ENCODE peak calls at places on chromosome 2, in ten cellular contexts. V is AG08396; F is effector CD4-positive, alpha-beta T cell; K is HL-60; E is astrocyte of the spinal cord; Z is T-helper 1 cell; R is germinal center; B is cardiac fibroblast; P is activated CD4-positive, CD25-positive, alpha-beta regulatory T cell; T is HEK293T. L is an unnamed sample.
A peak's percentile ranks its signal among the peaks of the same experiment; 100 is the strongest.

GRCh38 chr2:108555572-108555971 is 21.3 kb downstream of the LIMS1 start:
- DNase-seq in V (no peak), F (no peak), K (no peak), E (no peak), Z (no peak), R (no peak), B (no peak), P (no peak), T (no peak), L (no peak)

GRCh38 chr2:47307066-47307465 is 95.9 kb upstream of the MSH2 start:
- DNase-seq in V (peak; percentile 60), F (no peak), K (no peak), E (peak; percentile 12), Z (no peak), R (no peak), B (no peak), P (no peak), T (no peak), L (no peak)

GRCh38 chr2:25159947-25160346 is 8.4 kb downstream of the POMC start:
- DNase-seq in V (no peak), F (no peak), K (no peak), E (no peak), Z (no peak), R (no peak), B (peak; percentile 15), P (no peak), T (peak; percentile 50), L (no peak)

GRCh38 chr2:673016-673415 is 4.2 kb downstream of the TMEM18 start:
- DNase-seq in V (no peak), F (no peak), K (no peak), E (no peak), Z (no peak), R (no peak), B (no peak), P (no peak), T (no peak), L (no peak)

GRCh38 chr2:239298126-239298804 is 102.6 kb downstream of the HDAC4 start:
- DNase-seq in V (no peak), F (peak; percentile 70), K (no peak), E (no peak), Z (peak; percentile 61), R (no peak), B (no peak), P (no peak), T (no peak), L (no peak)

GRCh38 chr2:111634995-111635538 is 248.9 kb downstream of the ANAPC1 start:
- DNase-seq in V (no peak), F (no peak), K (no peak), E (peak; percentile 39), Z (no peak), R (no peak), B (peak; percentile 43), P (no peak), T (no peak), L (no peak)

GRCh38 chr2:117980783-117981676 is 32.8 kb downstream of the CCDC93 start:
- DNase-seq in V (peak; percentile 24), F (no peak), K (no peak), E (peak; percentile 89), Z (no peak), R (no peak), B (peak; percentile 98), P (no peak), T (no peak), L (no peak)

GRCh38 chr2:191864623-191865521 is 18.0 kb upstream of the CAVIN2 start:
- DNase-seq in V (no peak), F (no peak), K (no peak), E (peak; percentile 11), Z (no peak), R (no peak), B (peak; percentile 39), P (no peak), T (no peak), L (no peak)

GRCh38 chr2:210635257-210635656 is 78.9 kb downstream of the CPS1 start:
- DNase-seq in V (no peak), F (no peak), K (no peak), E (no peak), Z (no peak), R (no peak), B (no peak), P (no peak), T (no peak), L (no peak)

GRCh38 chr2:238883315-238884004 is 35.6 kb downstream of the TWIST2 start:
- DNase-seq in V (no peak), F (no peak), K (no peak), E (no peak), Z (no peak), R (no peak), B (no peak), P (no peak), T (no peak), L (no peak)

GRCh38 chr2:236825989-236826510 is 256.4 kb downstream of the ACKR3 start:
- DNase-seq in V (no peak), F (no peak), K (no peak), E (no peak), Z (no peak), R (no peak), B (no peak), P (no peak), T (no peak), L (no peak)

GRCh38 chr2:160752475-160753330 is 259.1 kb upstream of the RBMS1 start:
- DNase-seq in V (peak; percentile 23), F (no peak), K (no peak), E (peak; percentile 68), Z (no peak), R (no peak), B (peak; percentile 74), P (no peak), T (no peak), L (no peak)

GRCh38 chr2:165239230-165239629 is at the start of gene SCN2A:
- DNase-seq in V (peak; percentile 3), F (no peak), K (no peak), E (peak; percentile 63), Z (no peak), R (peak; percentile 2), B (peak; percentile 83), P (no peak), T (peak; percentile 24), L (peak; percentile 52)

GRCh38 chr2:161857936-161858335 is 216.1 kb downstream of the DPP4 start:
- DNase-seq in V (no peak), F (no peak), K (no peak), E (no peak), Z (no peak), R (no peak), B (no peak), P (no peak), T (no peak), L (no peak)

GRCh38 chr2:10811552-10811951 is 1.0 kb downstream of the PDIA6 start:
- DNase-seq in V (no peak), F (no peak), K (no peak), E (peak; percentile 20), Z (no peak), R (no peak), B (peak; percentile 31), P (no peak), T (no peak), L (no peak)

GRCh38 chr2:7007846-7008741 is 90.9 kb downstream of the RNF144A start:
- DNase-seq in V (peak; percentile 10), F (no peak), K (peak; percentile 97), E (peak; percentile 97), Z (no peak), R (no peak), B (peak; percentile 90), P (no peak), T (no peak), L (no peak)

GRCh38 chr2:26846334-26846863 is 1.5 kb upstream of the DPYSL5 start:
- DNase-seq in V (peak; percentile 89), F (peak; percentile 24), K (peak; percentile 64), E (peak; percentile 68), Z (peak; percentile 25), R (peak; percentile 73), B (peak; percentile 81), P (no peak), T (peak; percentile 80), L (peak; percentile 75)

GRCh38 chr2:6993230-6993640 is 76.0 kb downstream of the RNF144A start:
- DNase-seq in V (no peak), F (no peak), K (no peak), E (no peak), Z (no peak), R (no peak), B (peak; percentile 20), P (no peak), T (no peak), L (no peak)

GRCh38 chr2:220188031-220188430 is 560.6 kb downstream of the SLC4A3 start:
- DNase-seq in V (no peak), F (no peak), K (no peak), E (peak; percentile 82), Z (no peak), R (no peak), B (peak; percentile 52), P (no peak), T (no peak), L (no peak)

GRCh38 chr2:28587526-28588230 is 91.8 kb downstream of the PLB1 start:
- DNase-seq in V (no peak), F (no peak), K (no peak), E (no peak), Z (no peak), R (no peak), B (peak; percentile 18), P (no peak), T (no peak), L (no peak)

GRCh38 chr2:173869244-173869643 is 95.9 kb downstream of the SP3 start:
- DNase-seq in V (no peak), F (no peak), K (no peak), E (no peak), Z (no peak), R (no peak), B (no peak), P (no peak), T (peak; percentile 55), L (no peak)

GRCh38 chr2:39665811-39666488 is at the start of gene TMEM178A:
- DNase-seq in V (peak; percentile 49), F (no peak), K (no peak), E (no peak), Z (no peak), R (peak; percentile 52), B (no peak), P (no peak), T (peak; percentile 58), L (peak; percentile 22)

GRCh38 chr2:151394509-151394908 is 15.2 kb upstream of the RIF1 start:
- DNase-seq in V (no peak), F (no peak), K (no peak), E (no peak), Z (no peak), R (no peak), B (no peak), P (no peak), T (no peak), L (no peak)

GRCh38 chr2:62662548-62662947 is 43.0 kb upstream of the EHBP1 start:
- DNase-seq in V (no peak), F (no peak), K (no peak), E (peak; percentile 35), Z (no peak), R (no peak), B (no peak), P (no peak), T (no peak), L (peak; percentile 4)

GRCh38 chr2:98329549-98329948 is 16.7 kb upstream of the CNGA3 start:
- DNase-seq in V (no peak), F (no peak), K (no peak), E (no peak), Z (no peak), R (no peak), B (no peak), P (no peak), T (no peak), L (no peak)

GRCh38 chr2:191318729-191319078 is 73.5 kb downstream of the MYO1B start:
- DNase-seq in V (peak; percentile 54), F (no peak), K (no peak), E (peak; percentile 68), Z (no peak), R (no peak), B (peak; percentile 78), P (no peak), T (peak; percentile 47), L (no peak)

GRCh38 chr2:159971365-159972122 is 90.9 kb downstream of the PLA2R1 start:
- DNase-seq in V (no peak), F (no peak), K (peak; percentile 21), E (no peak), Z (no peak), R (no peak), B (no peak), P (no peak), T (no peak), L (peak; percentile 13)

GRCh38 chr2:33670392-33670937 is 71.4 kb upstream of the FAM98A start:
- DNase-seq in V (no peak), F (no peak), K (no peak), E (no peak), Z (no peak), R (no peak), B (no peak), P (no peak), T (peak; percentile 23), L (no peak)

L was measured in NCI-H1092.